ENCODE peak calls at places on chromosomes 5 and 9, in nine cellular contexts. H is CD8-positive, alpha-beta T cell; Z is lower lobe of right lung; L is psoas muscle; F is HCT116; X is ovary; T is dorsolateral prefrontal cortex; R is mesenchymal stem cell; K is right lobe of liver. O is an unnamed sample.

GRCh38 chr5:54148062-54148461 is 162.3 kb downstream of the ARL15 start:
- DNase-seq in H (no peak), Z (no peak), L (no peak), F (no peak), X (no peak), T (no peak), R (no peak), K (no peak), O (no peak)

GRCh38 chr9:22037954-22038690 is 29.0 kb upstream of the CDKN2B start:
- DNase-seq in H (no peak), Z (no peak), L (no peak), F (peak; percentile 33), X (no peak), T (no peak), R (peak; percentile 65), K (no peak), O (no peak)

GRCh38 chr5:14420136-14420808 is 161.3 kb upstream of the OTULINL start:
- DNase-seq in H (no peak), Z (no peak), L (no peak), F (no peak), X (no peak), T (no peak), R (no peak), K (no peak), O (peak; percentile 33)

GRCh38 chr5:53779541-53779981 is 219.1 kb downstream of the NDUFS4 start:
- DNase-seq in H (no peak), Z (no peak), L (no peak), F (no peak), X (no peak), T (no peak), R (peak; percentile 78), K (no peak), O (peak; percentile 50)

GRCh38 chr9:138100711-138101349 is 223.2 kb downstream of the CACNA1B start:
- DNase-seq in H (no peak), Z (peak; percentile 36), L (no peak), F (no peak), X (no peak), T (no peak), R (no peak), K (peak; percentile 39), O (no peak)

GRCh38 chr9:3756071-3756470 is 230.3 kb upstream of the RFX3 start:
- DNase-seq in H (no peak), Z (no peak), L (no peak), F (no peak), X (no peak), T (no peak), R (no peak), K (no peak), O (no peak)

GRCh38 chr5:14147210-14147609 is 4.1 kb downstream of the TRIO start:
- DNase-seq in H (no peak), Z (no peak), L (no peak), F (no peak), X (no peak), T (no peak), R (no peak), K (no peak), O (no peak)

GRCh38 chr5:55141945-55142690 is 17.9 kb upstream of the GPX8 start:
- DNase-seq in H (no peak), Z (no peak), L (no peak), F (no peak), X (no peak), T (no peak), R (no peak), K (no peak), O (no peak)

GRCh38 chr5:38719403-38719802 is 126.4 kb upstream of the OSMR start:
- DNase-seq in H (no peak), Z (no peak), L (no peak), F (no peak), X (no peak), T (no peak), R (no peak), K (no peak), O (no peak)
- H3K4me3 ChIP-seq in H (no peak overlapping the region), Z (no peak overlapping the region), L (no peak overlapping the region), F (no peak overlapping the region), X (no peak overlapping the region), T (no peak overlapping the region), R (peak overlapping the region; percentile 6), K (no peak overlapping the region), O (no peak overlapping the region)

DNA sequence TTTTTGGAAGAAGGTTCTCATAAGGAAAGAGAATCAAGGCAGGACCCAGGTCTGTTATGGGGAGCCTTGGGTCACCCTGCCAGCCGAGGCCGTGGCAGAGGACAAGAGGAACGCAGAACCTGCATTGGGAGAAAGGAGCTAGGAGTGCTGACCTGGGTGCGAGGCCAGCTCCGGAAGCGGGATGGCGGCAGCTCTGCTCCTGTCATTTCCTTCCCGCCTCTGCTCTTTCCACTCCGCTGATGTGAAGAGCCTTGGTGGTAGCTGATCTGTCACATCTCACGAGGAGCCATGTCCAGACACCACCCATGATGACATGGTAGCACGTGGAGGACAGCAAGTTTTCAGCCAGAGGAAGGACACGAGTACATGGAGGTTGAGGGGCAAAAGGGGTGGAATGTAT is 109.5 kb upstream of the COL5A1 start:
- DNase-seq in H (no peak), Z (no peak), L (no peak), F (no peak), X (no peak), T (no peak), R (no peak), K (no peak), O (no peak)
- H3K27me3 ChIP-seq in H (no peaks in the 10 kb centered on the region), Z (peaks cover 15% of the 10 kb centered on the region), L (no peaks in the 10 kb centered on the region), F (peaks cover 20% of the 10 kb centered on the region), X (no peaks in the 10 kb centered on the region), T (no peaks in the 10 kb centered on the region), R (no peaks in the 10 kb centered on the region), K (no peaks in the 10 kb centered on the region), O (no peaks in the 10 kb centered on the region)

GRCh38 chr9:69036799-69037198 is 1.2 kb downstream of the FXN start:
- DNase-seq in H (no peak), Z (no peak), L (no peak), F (no peak), X (no peak), T (no peak), R (no peak), K (no peak), O (no peak)
- H3K4me3 ChIP-seq in H (peak overlapping the region; percentile 51), Z (peak overlapping the region; percentile 77), L (peak overlapping the region; percentile 92), F (peak overlapping the region; percentile 87), X (no peak overlapping the region), T (peak overlapping the region; percentile 82), R (peak overlapping the region; percentile 93), K (peak overlapping the region; percentile 79), O (peak overlapping the region; percentile 77)

GRCh38 chr5:34057569-34057968 is 14.6 kb upstream of the C1QTNF3 start:
- DNase-seq in H (no peak), Z (no peak), L (no peak), F (no peak), X (no peak), T (no peak), R (no peak), K (no peak), O (no peak)
- H3K27me3 ChIP-seq in H (no peaks in the 10 kb centered on the region), Z (no peaks in the 10 kb centered on the region), L (no peaks in the 10 kb centered on the region), F (no peaks in the 10 kb centered on the region), X (no peaks in the 10 kb centered on the region), T (no peaks in the 10 kb centered on the region), R (no peaks in the 10 kb centered on the region), K (no peaks in the 10 kb centered on the region), O (no peaks in the 10 kb centered on the region)

GRCh38 chr5:76819851-76820280 is 1.0 kb downstream of the F2RL1 start:
- DNase-seq in H (no peak), Z (peak; percentile 57), L (no peak), F (no peak), X (no peak), T (no peak), R (peak; percentile 28), K (peak; percentile 68), O (no peak)
- H3K4me3 ChIP-seq in H (peak overlapping the region; percentile 66), Z (peak overlapping the region; percentile 76), L (peak overlapping the region; percentile 63), F (peak overlapping the region; percentile 99), X (peak overlapping the region; percentile 36), T (peak overlapping the region; percentile 54), R (peak overlapping the region; percentile 89), K (peak overlapping the region; percentile 68), O (no peak overlapping the region)

GRCh38 chr5:130270786-130271185 is 366.5 kb downstream of the CHSY3 start:
- DNase-seq in H (no peak), Z (no peak), L (no peak), F (no peak), X (no peak), T (no peak), R (no peak), K (no peak), O (no peak)
- H3K27me3 ChIP-seq in H (no peaks in the 10 kb centered on the region), Z (no peaks in the 10 kb centered on the region), L (no peaks in the 10 kb centered on the region), F (no peaks in the 10 kb centered on the region), X (no peaks in the 10 kb centered on the region), T (no peaks in the 10 kb centered on the region), R (no peaks in the 10 kb centered on the region), K (no peaks in the 10 kb centered on the region), O (no peaks in the 10 kb centered on the region)

GRCh38 chr9:95880011-95880690 is 4.7 kb downstream of the ERCC6L2 start:
- DNase-seq in H (no peak), Z (no peak), L (no peak), F (no peak), X (no peak), T (no peak), R (peak; percentile 95), K (no peak), O (peak; percentile 35)
- H3K4me3 ChIP-seq in H (no peak overlapping the region), Z (no peak overlapping the region), L (no peak overlapping the region), F (no peak overlapping the region), X (no peak overlapping the region), T (no peak overlapping the region), R (no peak overlapping the region), K (no peak overlapping the region), O (no peak overlapping the region)

O was measured in MG63.